ENCODE peak calls at places on chromosomes 2 and 18, in four cellular contexts. Y is iris pigment epithelial cell; P is activated T-helper 1 cell treated with Interleukin-2 at 50 U/mL for 16 hours; Q is stimulated activated CD8-positive, alpha-beta memory T cell treated with anti-CD3 and anti-CD28 coated beads, Interleukin-15, amount 100 ng/mL, for 48 hours. R is an unnamed sample.

GRCh38 chr18:49819768-49820662 is 6.7 kb upstream of the ACAA2 start:
- DNase-seq in Y (peak; percentile 74), P (peak; percentile 22), Q (no peak), R (no peak)

GRCh38 chr2:59000796-59001195 is 759.7 kb upstream of the FANCL start:
- DNase-seq in Y (peak; percentile 4), P (no peak), Q (no peak), R (no peak)

GRCh38 chr18:48735070-48735676 is 196.3 kb downstream of the CTIF start:
- DNase-seq in Y (peak; percentile 52), P (no peak), Q (no peak), R (no peak)

GRCh38 chr18:2104620-2105462 is 466.5 kb downstream of the METTL4 start:
- DNase-seq in Y (peak; percentile 56), P (peak; percentile 7), Q (peak; percentile 11), R (no peak)

GRCh38 chr2:159775006-159775405 is 23.0 kb downstream of the CD302 start:
- DNase-seq in Y (no peak), P (no peak), Q (no peak), R (no peak)

GRCh38 chr2:68767031-68767961 is 32.7 kb downstream of the ARHGAP25 start:
- DNase-seq in Y (no peak), P (peak; percentile 30), Q (no peak), R (peak; percentile 60)

GRCh38 chr2:219737270-219737691 is 109.9 kb downstream of the SLC4A3 start:
- DNase-seq in Y (peak; percentile 21), P (no peak), Q (no peak), R (no peak)

GRCh38 chr2:71749671-71750101 is 296.3 kb downstream of the DYSF start:
- DNase-seq in Y (no peak), P (no peak), Q (no peak), R (no peak)

GRCh38 chr2:151374426-151374825 is 17.0 kb downstream of the TNFAIP6 start:
- DNase-seq in Y (peak; percentile 92), P (no peak), Q (no peak), R (no peak)

GRCh38 chr2:99421469-99421868 is 68.3 kb downstream of the REV1 start:
- DNase-seq in Y (peak; percentile 72), P (no peak), Q (no peak), R (no peak)

R was measured in CD4-positive, alpha-beta T cell.